ENCODE peak calls at places on chromosomes 3 and 15, in seven cellular contexts. D is thyroid gland, K is cardiac fibroblast, W is heart right ventricle, J is GM12865, I is IMR-90, V is GM23338. L is an unnamed sample.

GRCh38 chr3:27633224-27633545 is 88.9 kb downstream of the EOMES start:
- DNase-seq in D (no peak), K (peak), W (no peak), J (peak), I (peak), V (no peak), L (peak)

GRCh38 chr3:112900088-112900487 is 53.4 kb upstream of the CD200R1L start:
- DNase-seq in D (no peak), K (no peak), W (no peak), J (no peak), I (peak), V (no peak), L (no peak)

GRCh38 chr3:78517932-78518331 is 1249.9 kb downstream of the ROBO1 start:
- DNase-seq in D (no peak), K (no peak), W (no peak), J (no peak), I (no peak), V (no peak), L (peak)

GRCh38 chr3:116001063-116001765 is 377.9 kb downstream of the GAP43 start:
- DNase-seq in D (no peak), K (peak), W (no peak), J (no peak), I (peak), V (no peak), L (no peak)

GRCh38 chr3:4498446-4498845 is 5.3 kb downstream of the ITPR1 start:
- DNase-seq in D (no peak), K (no peak), W (no peak), J (no peak), I (no peak), V (no peak), L (no peak)

GRCh38 chr3:8773941-8774542 is 4.6 kb upstream of the OXTR start:
- DNase-seq in D (no peak), K (no peak), W (no peak), J (no peak), I (no peak), V (no peak), L (no peak)

GRCh38 chr3:71466483-71466882 is 117.0 kb downstream of the FOXP1 start:
- DNase-seq in D (no peak), K (no peak), W (no peak), J (no peak), I (no peak), V (no peak), L (peak)

GRCh38 chr15:100934166-100934565 is 15.0 kb downstream of the LRRK1 start:
- DNase-seq in D (no peak), K (no peak), W (no peak), J (no peak), I (no peak), V (no peak), L (no peak)

GRCh38 chr3:184727357-184728060 is 15.6 kb upstream of the MAGEF1 start:
- DNase-seq in D (peak), K (peak), W (no peak), J (peak), I (peak), V (peak), L (peak)

GRCh38 chr15:56792211-56792610 is 58.9 kb upstream of the ZNF280D start:
- DNase-seq in D (no peak), K (no peak), W (no peak), J (no peak), I (peak), V (no peak), L (no peak)

GRCh38 chr3:1002010-1002409 is 90.8 kb upstream of the CNTN6 start:
- DNase-seq in D (no peak), K (no peak), W (no peak), J (no peak), I (no peak), V (no peak), L (no peak)

GRCh38 chr3:194139977-194140351 is 4.0 kb downstream of the HES1 start:
- DNase-seq in D (no peak), K (no peak), W (no peak), J (no peak), I (peak), V (no peak), L (peak)

GRCh38 chr3:140816804-140817203 is 124.8 kb upstream of the SLC25A36 start:
- DNase-seq in D (no peak), K (no peak), W (no peak), J (no peak), I (no peak), V (no peak), L (no peak)

GRCh38 chr3:41943444-41943843 is 18.5 kb downstream of the ULK4 start:
- DNase-seq in D (no peak), K (no peak), W (no peak), J (no peak), I (no peak), V (no peak), L (no peak)

GRCh38 chr3:68878322-68878721 is 54.0 kb downstream of the TAFA4 start:
- DNase-seq in D (no peak), K (peak), W (no peak), J (no peak), I (peak), V (peak), L (peak)
- TF ChIP-seq CTCF in D (no peak), K (peak), W (peak), J (peak), I (peak), V (peak), L (peak)

GRCh38 chr3:59108091-59108815 is 58.4 kb upstream of the CFAP20DC start:
- DNase-seq in D (no peak), K (peak), W (no peak), J (no peak), I (peak), V (no peak), L (peak)
- H3K4me3 ChIP-seq in D (no peak), K (no peak), W (no peak), J (no peak), I (no peak), V (no peak), L (no peak)

DNA sequence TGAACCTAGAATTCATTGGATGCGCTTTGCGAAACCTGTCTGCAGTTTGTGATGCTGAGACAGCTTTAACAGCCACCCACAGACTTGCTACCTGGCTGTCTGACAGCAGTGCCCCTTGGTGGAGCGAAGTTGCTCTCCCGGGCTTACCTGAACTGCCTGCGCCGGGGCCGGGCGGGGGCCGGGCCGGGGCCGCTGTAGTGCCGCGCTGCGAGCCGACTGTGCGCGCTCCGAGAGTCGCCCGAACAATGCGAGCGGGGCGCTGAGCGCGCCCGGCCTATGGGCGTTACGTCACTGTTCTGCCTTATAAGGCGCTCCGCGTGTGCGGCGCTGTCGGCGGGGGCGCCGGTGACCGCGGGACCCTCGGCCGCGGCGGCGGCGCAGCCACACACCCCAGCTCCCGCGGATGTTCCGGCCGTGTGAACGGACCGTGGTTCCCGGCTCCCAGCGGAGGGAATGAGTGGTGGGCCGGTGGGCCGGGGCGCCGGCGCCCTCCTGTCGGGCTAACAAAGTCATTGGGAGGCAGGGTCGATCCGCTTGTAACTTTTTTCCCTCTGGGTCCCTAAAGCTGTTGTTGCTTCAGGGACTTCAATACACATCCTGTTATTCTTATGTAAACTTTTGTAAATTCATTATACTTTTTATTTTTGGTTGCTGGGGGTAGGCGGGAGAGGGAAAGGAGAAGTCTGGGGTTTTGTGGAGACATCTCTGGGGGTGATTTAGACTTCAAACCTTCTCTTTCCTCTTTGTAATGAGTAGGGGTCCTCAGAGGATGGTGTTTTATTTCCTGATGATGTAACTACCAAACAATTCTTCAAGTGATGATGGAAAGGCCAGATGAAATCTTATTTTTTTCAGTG is 58.5 kb downstream of the CMSS1 start:
- DNase-seq in D (peak), K (peak), W (peak), J (peak), I (peak), V (peak), L (peak)
- TF ChIP-seq CTCF in D (peak), K (no peak), W (peak), J (no peak), I (peak), V (peak), L (no peak)

GRCh38 chr3:16056210-16056607 is 118.3 kb upstream of the GALNT15 start:
- DNase-seq in D (peak), K (peak), W (no peak), J (no peak), I (no peak), V (no peak), L (peak)

GRCh38 chr3:16053794-16054193 is 120.7 kb upstream of the GALNT15 start:
- DNase-seq in D (no peak), K (no peak), W (no peak), J (no peak), I (no peak), V (no peak), L (no peak)

GRCh38 chr3:16052964-16053363 is 121.5 kb upstream of the GALNT15 start:
- DNase-seq in D (no peak), K (no peak), W (no peak), J (no peak), I (no peak), V (no peak), L (no peak)

GRCh38 chr3:16058511-16058910 is 116.0 kb upstream of the GALNT15 start:
- DNase-seq in D (no peak), K (peak), W (no peak), J (no peak), I (peak), V (no peak), L (no peak)

DNA sequence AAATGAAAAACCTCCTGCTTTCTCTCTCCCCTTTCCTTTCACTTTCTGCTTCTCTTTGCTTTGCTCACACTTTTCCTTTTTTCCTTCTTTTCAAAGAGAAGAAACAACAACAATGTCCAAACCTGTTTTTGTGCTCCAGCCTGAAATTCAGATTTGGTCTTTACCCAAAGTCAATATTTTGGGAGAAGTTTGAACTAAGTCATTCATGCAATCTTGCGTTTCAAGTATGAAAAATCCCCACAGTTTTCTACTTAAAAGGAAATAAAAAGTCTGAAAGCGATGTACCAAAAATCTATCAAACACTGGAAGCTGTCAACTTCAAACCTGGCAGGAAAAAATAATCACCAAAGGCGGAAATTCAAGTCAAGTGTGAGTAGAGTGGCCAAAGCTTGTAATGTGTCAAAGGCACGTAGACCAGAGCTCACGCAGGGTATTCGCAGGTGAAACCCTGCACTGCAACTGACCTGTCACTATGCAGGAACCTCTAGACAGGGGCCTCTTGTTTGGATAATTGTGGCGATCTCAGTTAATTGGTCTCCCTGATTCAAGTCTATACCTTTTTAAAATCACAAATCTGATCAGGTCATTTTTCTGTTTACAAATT is 118.8 kb upstream of the GALNT15 start:
- DNase-seq in D (peak), K (peak), W (no peak), J (peak), I (no peak), V (no peak), L (no peak)
- H3K4me3 ChIP-seq in D (no peak), K (no peak), W (no peak), J (peak), I (no peak), V (no peak), L (no peak)

GRCh38 chr15:79673416-79674123 is 223.2 kb downstream of the MTHFS start:
- DNase-seq in D (no peak), K (peak), W (no peak), J (peak), I (peak), V (peak), L (peak)
- TF ChIP-seq CTCF in D (no peak), K (no peak), W (no peak), J (no peak), I (no peak), V (peak), L (no peak)

DNA sequence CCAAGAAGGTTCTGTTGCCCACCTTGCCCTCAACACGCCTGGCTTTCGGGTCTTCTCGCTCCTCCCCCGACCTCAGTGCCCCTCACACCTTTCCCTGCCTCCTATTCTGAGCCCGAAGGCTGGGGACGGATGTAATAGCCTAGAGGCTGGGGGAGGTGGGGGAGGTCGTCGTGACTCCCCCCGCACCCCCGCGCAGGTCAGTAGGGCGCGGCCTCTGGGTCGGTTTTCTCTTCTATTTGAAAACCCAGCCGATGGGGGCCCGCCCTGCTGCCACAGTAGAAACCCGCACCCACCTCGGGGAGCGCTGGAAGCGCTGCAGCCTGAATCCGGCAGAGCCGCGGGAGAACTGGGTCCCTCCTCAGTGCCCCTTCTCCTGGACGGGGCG is 1.0 kb upstream of the RBPMS2 start:
- DNase-seq in D (no peak), K (no peak), W (peak), J (no peak), I (no peak), V (peak), L (no peak)
- H3K4me3 ChIP-seq in D (no peak), K (peak), W (peak), J (no peak), I (peak), V (peak), L (peak)

GRCh38 chr15:95763426-95763825 is 567.1 kb upstream of the NR2F2 start:
- DNase-seq in D (no peak), K (no peak), W (no peak), J (no peak), I (no peak), V (no peak), L (no peak)

GRCh38 chr15:95757171-95757570 is 573.3 kb upstream of the NR2F2 start:
- DNase-seq in D (no peak), K (no peak), W (no peak), J (no peak), I (no peak), V (no peak), L (no peak)

GRCh38 chr15:95761742-95762141 is 568.8 kb upstream of the NR2F2 start:
- DNase-seq in D (no peak), K (no peak), W (no peak), J (no peak), I (no peak), V (no peak), L (no peak)

GRCh38 chr15:95765161-95765560 is 565.3 kb upstream of the NR2F2 start:
- DNase-seq in D (no peak), K (no peak), W (no peak), J (no peak), I (no peak), V (no peak), L (no peak)

DNA sequence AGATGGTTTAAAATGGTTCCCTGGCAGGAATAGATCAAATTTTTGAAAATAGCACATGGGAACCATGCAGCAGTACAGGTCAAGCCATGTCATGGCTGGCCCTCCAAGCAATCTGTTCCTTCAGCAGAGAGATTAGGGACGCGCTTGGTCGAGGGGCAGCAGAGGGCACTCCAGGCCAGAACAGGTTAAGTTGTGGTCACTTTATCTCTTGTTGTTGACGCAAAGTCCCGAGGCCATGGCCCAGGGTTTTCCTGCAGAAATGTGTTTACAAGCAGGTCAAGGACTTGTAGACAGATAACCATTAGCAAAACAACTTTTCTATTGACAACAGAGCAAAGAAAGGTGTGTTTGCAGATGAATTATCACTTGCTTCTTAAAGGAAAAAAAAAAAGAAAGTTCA is 570.0 kb upstream of the NR2F2 start:
- DNase-seq in D (no peak), K (peak), W (peak), J (peak), I (no peak), V (peak), L (peak)
- TF ChIP-seq CTCF in D (no peak), K (no peak), W (no peak), J (peak), I (no peak), V (peak), L (peak)

L was measured in fibroblast of villous mesenchyme.